ENCODE peak calls at places on chromosomes 16 and 17, in five cellular contexts. T, K, Y, C and W are unnamed samples. For H3K27me3, the result is how much of the 10 kb centered on the place peaks cover.

GRCh38 chr17:53749178-53749577 is 73.5 kb upstream of the KIF2B start:
- DNase-seq in C (peak), T (peak), Y (no peak), K (no peak), W (no peak)

GRCh38 chr16:8882725-8883377 is 700 bp downstream of the LITAFD start:
- DNase-seq in T (no peak), C (no peak), Y (no peak), K (no peak), W (no peak)

GRCh38 chr16:22948058-22948602 is 134.2 kb downstream of the HS3ST2 start:
- DNase-seq in Y (no peak), T (no peak), C (no peak), K (no peak), W (no peak)

GRCh38 chr17:66347661-66348604 is 45.5 kb downstream of the PRKCA start:
- DNase-seq in Y (no peak), T (no peak), K (no peak), C (no peak), W (no peak)

GRCh38 chr16:31377210-31377903 is 15.8 kb upstream of the ITGAD start:
- DNase-seq in C (no peak), T (no peak), Y (no peak), K (no peak), W (no peak)

GRCh38 chr17:80605326-80606066 is 60.9 kb downstream of the RPTOR start:
- DNase-seq in C (no peak), Y (no peak), K (no peak), T (no peak), W (no peak)

GRCh38 chr17:50665838-50666237 is 31.2 kb downstream of the ABCC3 start:
- DNase-seq in Y (no peak), C (no peak), T (no peak), K (no peak), W (no peak)

GRCh38 chr17:73494096-73494954 is 149.9 kb downstream of the SDK2 start:
- DNase-seq in T (no peak), K (no peak), Y (no peak), C (no peak), W (no peak)

GRCh38 chr17:50207318-50207717 is 5.9 kb upstream of the COL1A1 start:
- DNase-seq in C (no peak), Y (no peak), K (no peak), T (no peak), W (peak)

GRCh38 chr16:71276589-71277334 is 12.4 kb downstream of the CMTR2 start:
- DNase-seq in Y (no peak), C (no peak), K (no peak), T (no peak), W (no peak)

GRCh38 chr17:69188064-69188463 is 40.6 kb downstream of the ABCA10 start:
- DNase-seq in C (no peak), K (no peak), T (no peak), Y (no peak), W (no peak)

GRCh38 chr16:27400751-27401620 is 988 bp upstream of the IL21R start:
- DNase-seq in Y (no peak), K (no peak), C (no peak), T (no peak), W (no peak)

GRCh38 chr16:69397821-69398521 is 12.2 kb upstream of the TERF2 start:
- DNase-seq in T (peak), Y (no peak), K (no peak), C (no peak), W (peak)

GRCh38 chr17:49216953-49217650 is 6.6 kb downstream of the ABI3 start:
- DNase-seq in K (peak), C (no peak), Y (no peak), T (peak), W (peak)

GRCh38 chr17:73043686-73044581 is 48.6 kb downstream of the SLC39A11 start:
- DNase-seq in T (no peak), C (no peak), K (no peak), Y (no peak), W (no peak)

GRCh38 chr17:57482657-57483056 is 226.3 kb downstream of the MSI2 start:
- DNase-seq in T (no peak), C (no peak), K (no peak), Y (no peak), W (no peak)

GRCh38 chr17:2050871-2051387 is 4.0 kb upstream of the HIC1 start:
- DNase-seq in K (no peak), C (no peak), Y (no peak), T (no peak), W (no peak)

GRCh38 chr16:80974649-80975376 is 31.9 kb downstream of the CMC2 start:
- DNase-seq in C (peak), T (no peak), Y (no peak), K (no peak), W (no peak)

GRCh38 chr16:85092851-85093250 is 19.4 kb downstream of the CIBAR2 start:
- DNase-seq in T (no peak), K (no peak), C (no peak), Y (no peak), W (no peak)

DNA sequence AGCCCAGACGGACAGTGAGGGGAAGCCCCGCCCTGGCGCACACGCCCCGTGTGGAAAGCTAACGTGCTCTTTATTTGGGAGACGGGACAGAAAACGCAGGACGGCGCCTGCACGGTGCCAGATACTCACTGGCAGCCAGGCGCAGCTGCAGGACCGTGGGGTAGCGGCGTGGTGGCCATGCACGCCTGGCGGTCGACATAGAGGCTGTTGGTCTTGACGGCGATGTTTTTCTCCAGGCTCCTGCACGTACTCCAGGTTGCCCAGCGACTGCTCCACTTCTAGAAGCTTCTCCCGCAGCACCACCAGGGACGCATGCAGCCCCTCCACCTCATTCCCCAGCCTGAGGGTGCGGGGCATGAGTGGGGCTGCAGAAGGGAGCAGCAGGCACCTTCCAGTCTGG is 5.1 kb upstream of the C1QTNF8 start:
- DNase-seq in K (no peak), C (no peak), T (peak), Y (no peak), W (no peak)
- H3K27me3 ChIP-seq in K (half or more), C (half or more), T (under half), Y (half or more), W (under half)

DNA sequence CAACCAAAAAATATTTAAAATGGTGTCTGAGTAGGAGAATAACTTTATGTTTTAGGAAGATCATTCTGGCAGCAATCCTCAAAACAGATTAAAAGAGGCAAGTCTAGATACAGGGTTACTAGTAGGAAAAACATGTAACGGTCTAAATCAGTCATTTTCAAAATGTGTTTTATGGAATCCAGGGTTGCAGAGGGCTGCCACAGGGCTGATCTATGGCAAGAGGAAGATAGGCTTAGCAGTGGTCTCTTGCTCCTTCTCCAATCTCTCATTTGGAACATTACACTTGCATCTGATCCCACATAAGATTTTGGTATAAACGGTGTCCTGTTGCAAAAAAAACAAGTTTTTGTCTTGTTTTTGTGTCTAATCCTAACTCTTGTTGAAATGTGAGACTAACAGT is 9.2 kb downstream of the IKZF3 start:
- DNase-seq in Y (no peak), K (no peak), C (no peak), T (no peak), W (no peak)
- H3K27me3 ChIP-seq in Y (under half), K (half or more), C (under half), T (under half), W (under half)

GRCh38 chr17:9648521-9649110 is 3.3 kb downstream of the USP43 start:
- DNase-seq in K (no peak), T (no peak), Y (peak), C (no peak), W (no peak)
- H3K27me3 ChIP-seq in K (half or more), T (under half), Y (under half), C (under half), W (under half)

GRCh38 chr17:79287743-79288142 is 213.1 kb downstream of the ENGASE start:
- DNase-seq in T (no peak), K (no peak), C (no peak), Y (no peak), W (no peak)

GRCh38 chr17:79285973-79286372 is 211.3 kb downstream of the ENGASE start:
- DNase-seq in Y (no peak), T (no peak), K (no peak), C (no peak), W (no peak)

GRCh38 chr17:79290726-79291125 is 216.1 kb downstream of the ENGASE start:
- DNase-seq in K (no peak), T (no peak), Y (no peak), C (no peak), W (no peak)

GRCh38 chr17:79294459-79295071 is 219.9 kb downstream of the ENGASE start:
- DNase-seq in K (peak), Y (no peak), T (no peak), C (peak), W (peak)

DNA sequence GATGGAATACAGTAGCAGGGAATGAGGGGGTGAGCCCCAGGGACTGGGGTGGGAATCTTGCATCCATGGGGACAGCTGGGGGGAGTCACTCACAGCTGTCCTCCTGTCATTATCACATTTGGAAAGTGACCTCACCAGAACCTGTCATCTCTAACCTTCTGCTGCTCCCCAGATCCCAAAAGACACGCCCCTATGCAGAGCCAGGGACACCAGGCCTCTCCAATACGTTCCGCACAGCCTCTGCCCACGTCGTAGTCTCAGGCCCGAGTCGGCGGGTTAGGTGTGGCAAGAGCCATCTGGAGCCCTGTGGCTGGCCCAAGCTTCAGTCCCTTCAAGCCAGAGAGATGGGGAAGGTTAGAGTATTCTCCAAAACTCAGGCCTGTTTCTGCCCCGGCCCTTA is 214.3 kb downstream of the ENGASE start:
- DNase-seq in K (no peak), C (no peak), Y (no peak), T (no peak), W (no peak)
- H3K27me3 ChIP-seq in K (half or more), C (under half), Y (half or more), T (under half), W (under half)